ENCODE peak calls at places on chromosomes 4 and X, in four cellular contexts. N is cardiac septum, E is LoVo, C is fibroblast of lung. M is an unnamed sample.

GRCh38 chrX:139907078-139907477 is 25.8 kb downstream of the ATP11C start:
- DNase-seq in N (no peak), E (no peak), C (no peak), M (no peak)

GRCh38 chr4:154822775-154823174 is 41.7 kb downstream of the RBM46 start:
- DNase-seq in N (no peak), E (no peak), C (peak), M (no peak)

GRCh38 chr4:184831153-184831552 is 5.4 kb upstream of the ACSL1 start:
- DNase-seq in N (no peak), E (no peak), C (no peak), M (no peak)

GRCh38 chr4:48813984-48814383 is 16.9 kb upstream of the OCIAD1 start:
- DNase-seq in N (no peak), E (no peak), C (no peak), M (no peak)

GRCh38 chr4:7691992-7692391 is 247.7 kb downstream of the AFAP1 start:
- DNase-seq in N (no peak), E (no peak), C (peak), M (no peak)

GRCh38 chr4:3801931-3802550 is 35.9 kb downstream of the ADRA2C start:
- DNase-seq in N (no peak), E (no peak), C (no peak), M (no peak)

GRCh38 chrX:151702021-151702714 is 6.9 kb downstream of the PRRG3 start:
- DNase-seq in N (peak), E (no peak), C (peak), M (no peak)

GRCh38 chrX:40420899-40421729 is 159.7 kb upstream of the ATP6AP2 start:
- DNase-seq in N (no peak), E (no peak), C (peak), M (no peak)

GRCh38 chrX:19513383-19513782 is 1.9 kb downstream of the MAP3K15 start:
- DNase-seq in N (no peak), E (no peak), C (no peak), M (no peak)

GRCh38 chr4:25182941-25183340 is 22.7 kb upstream of the SEPSECS start:
- DNase-seq in N (no peak), E (no peak), C (no peak), M (no peak)

GRCh38 chr4:57051100-57051499 is 59.1 kb downstream of the IGFBP7 start:
- DNase-seq in N (no peak), E (no peak), C (no peak), M (no peak)